ENCODE peak calls at places on chromosomes 16 and 17, in seven cellular contexts. One of them, this sample, is unnamed.

GRCh38 chr17:32104158-32104557 is 38.1 kb upstream of the RHOT1 start:
- DNase-seq in H1: peak
- DNase-seq in WTC11: no peak
- DNase-seq in GM12878: no peak
- DNase-seq in HepG2: no peak
- DNase-seq in K562: no peak
- DNase-seq in HEK293T: no peak
- DNase-seq in this sample: no peak

GRCh38 chr17:7330099-7331015 is 1.2 kb upstream of the NEURL4 start:
- DNase-seq in GM12878: no peak
- DNase-seq in HepG2: peak
- DNase-seq in WTC11: peak
- DNase-seq in H1: peak
- DNase-seq in K562: peak
- DNase-seq in HEK293T: peak
- DNase-seq in this sample: peak

GRCh38 chr17:44779211-44780025 is 20.6 kb downstream of the ADAM11 start:
- DNase-seq in GM12878: peak
- DNase-seq in WTC11: peak
- DNase-seq in H1: peak
- DNase-seq in HEK293T: peak
- DNase-seq in K562: peak
- DNase-seq in HepG2: peak
- DNase-seq in this sample: peak

GRCh38 chr16:72666267-72666666 is 381.7 kb downstream of the ZFHX3 start:
- DNase-seq in K562: no peak
- DNase-seq in HEK293T: no peak
- DNase-seq in WTC11: no peak
- DNase-seq in GM12878: no peak
- DNase-seq in HepG2: no peak
- DNase-seq in H1: no peak
- DNase-seq in this sample: no peak

GRCh38 chr17:68800731-68801130 is 154.5 kb downstream of the ABCA8 start:
- DNase-seq in H1: no peak
- DNase-seq in HepG2: no peak
- DNase-seq in WTC11: no peak
- DNase-seq in K562: no peak
- DNase-seq in HEK293T: no peak
- DNase-seq in GM12878: no peak
- DNase-seq in this sample: no peak

GRCh38 chr17:19996086-19996485 is 13.1 kb upstream of the SPECC1 start:
- DNase-seq in HEK293T: no peak
- DNase-seq in WTC11: no peak
- DNase-seq in K562: no peak
- DNase-seq in HepG2: no peak
- DNase-seq in GM12878: no peak
- DNase-seq in H1: no peak
- DNase-seq in this sample: no peak

GRCh38 chr16:80012586-80012985 is 412.0 kb upstream of the MAF start:
- DNase-seq in HEK293T: no peak
- DNase-seq in WTC11: no peak
- DNase-seq in HepG2: no peak
- DNase-seq in H1: no peak
- DNase-seq in K562: no peak
- DNase-seq in GM12878: no peak
- DNase-seq in this sample: no peak

GRCh38 chr17:65629234-65629690 is 67.8 kb upstream of the AXIN2 start:
- DNase-seq in K562: no peak
- DNase-seq in GM12878: no peak
- DNase-seq in HEK293T: no peak
- DNase-seq in H1: no peak
- DNase-seq in HepG2: no peak
- DNase-seq in WTC11: peak
- DNase-seq in this sample: no peak

GRCh38 chr17:75501378-75502071 is 13.8 kb downstream of the CASKIN2 start:
- DNase-seq in H1: no peak
- DNase-seq in GM12878: no peak
- DNase-seq in HEK293T: no peak
- DNase-seq in K562: no peak
- DNase-seq in HepG2: no peak
- DNase-seq in WTC11: no peak
- DNase-seq in this sample: no peak

GRCh38 chr17:16934836-16935235 is 37.1 kb downstream of the TNFRSF13B start:
- DNase-seq in HepG2: no peak
- DNase-seq in H1: no peak
- DNase-seq in GM12878: no peak
- DNase-seq in WTC11: peak
- DNase-seq in K562: no peak
- DNase-seq in HEK293T: no peak
- DNase-seq in this sample: no peak

GRCh38 chr16:17437142-17437720 is 33.5 kb downstream of the XYLT1 start:
- DNase-seq in WTC11: no peak
- DNase-seq in K562: no peak
- DNase-seq in HEK293T: no peak
- DNase-seq in GM12878: no peak
- DNase-seq in HepG2: no peak
- DNase-seq in H1: no peak
- DNase-seq in this sample: no peak

GRCh38 chr17:15966183-15966878 is 21.4 kb downstream of the ADORA2B start:
- DNase-seq in K562: no peak
- DNase-seq in WTC11: peak
- DNase-seq in H1: peak
- DNase-seq in HEK293T: no peak
- DNase-seq in HepG2: peak
- DNase-seq in GM12878: no peak
- DNase-seq in this sample: no peak

GRCh38 chr17:2177235-2177811 is 122.4 kb downstream of the HIC1 start:
- DNase-seq in HEK293T: no peak
- DNase-seq in GM12878: no peak
- DNase-seq in H1: no peak
- DNase-seq in HepG2: peak
- DNase-seq in K562: no peak
- DNase-seq in WTC11: no peak
- DNase-seq in this sample: no peak

GRCh38 chr16:48999508-48999907 is 282.1 kb downstream of the CBLN1 start:
- DNase-seq in GM12878: no peak
- DNase-seq in WTC11: no peak
- DNase-seq in HEK293T: no peak
- DNase-seq in HepG2: no peak
- DNase-seq in K562: no peak
- DNase-seq in H1: no peak
- DNase-seq in this sample: no peak

GRCh38 chr16:52680993-52681392 is 134.1 kb upstream of the TOX3 start:
- DNase-seq in GM12878: no peak
- DNase-seq in H1: no peak
- DNase-seq in WTC11: no peak
- DNase-seq in K562: no peak
- DNase-seq in HepG2: no peak
- DNase-seq in HEK293T: no peak
- DNase-seq in this sample: no peak

GRCh38 chr17:50630524-50631194 is 4.0 kb upstream of the ABCC3 start:
- DNase-seq in GM12878: no peak
- DNase-seq in H1: peak
- DNase-seq in HEK293T: peak
- DNase-seq in WTC11: peak
- DNase-seq in K562: peak
- DNase-seq in HepG2: peak
- DNase-seq in this sample: peak

GRCh38 chr17:7021993-7022778 is 664 bp upstream of the BCL6B start:
- DNase-seq in K562: peak
- DNase-seq in H1: peak
- DNase-seq in GM12878: no peak
- DNase-seq in WTC11: peak
- DNase-seq in HepG2: no peak
- DNase-seq in HEK293T: peak
- DNase-seq in this sample: no peak

GRCh38 chr16:53048139-53048915 is 4.4 kb downstream of the CHD9NB start:
- DNase-seq in H1: no peak
- DNase-seq in HEK293T: no peak
- DNase-seq in K562: no peak
- DNase-seq in WTC11: no peak
- DNase-seq in HepG2: peak
- DNase-seq in GM12878: no peak
- DNase-seq in this sample: no peak

GRCh38 chr17:74177018-74177450 is 26.4 kb upstream of the RPL38 start:
- DNase-seq in HepG2: no peak
- DNase-seq in H1: no peak
- DNase-seq in K562: no peak
- DNase-seq in HEK293T: no peak
- DNase-seq in GM12878: no peak
- DNase-seq in WTC11: no peak
- DNase-seq in this sample: no peak

GRCh38 chr17:41037853-41038350 is 3.2 kb upstream of the KRTAP1-3 start:
- DNase-seq in HEK293T: no peak
- DNase-seq in WTC11: no peak
- DNase-seq in GM12878: no peak
- DNase-seq in H1: no peak
- DNase-seq in K562: no peak
- DNase-seq in HepG2: no peak
- DNase-seq in this sample: no peak

GRCh38 chr16:79751785-79752184 is 151.2 kb upstream of the MAF start:
- DNase-seq in GM12878: no peak
- DNase-seq in WTC11: no peak
- DNase-seq in HepG2: no peak
- DNase-seq in HEK293T: no peak
- DNase-seq in H1: no peak
- DNase-seq in K562: no peak
- DNase-seq in this sample: no peak

GRCh38 chr16:67761924-67762323 is 42.8 kb upstream of the GFOD2 start:
- DNase-seq in HEK293T: no peak
- DNase-seq in K562: no peak
- DNase-seq in GM12878: no peak
- DNase-seq in HepG2: no peak
- DNase-seq in WTC11: no peak
- DNase-seq in H1: no peak
- DNase-seq in this sample: no peak

GRCh38 chr16:89289428-89290395 is 72.2 kb downstream of the ZNF778 start:
- DNase-seq in K562: peak
- DNase-seq in HEK293T: peak
- DNase-seq in WTC11: peak
- DNase-seq in H1: peak
- DNase-seq in GM12878: no peak
- DNase-seq in HepG2: peak
- DNase-seq in this sample: peak

DNA sequence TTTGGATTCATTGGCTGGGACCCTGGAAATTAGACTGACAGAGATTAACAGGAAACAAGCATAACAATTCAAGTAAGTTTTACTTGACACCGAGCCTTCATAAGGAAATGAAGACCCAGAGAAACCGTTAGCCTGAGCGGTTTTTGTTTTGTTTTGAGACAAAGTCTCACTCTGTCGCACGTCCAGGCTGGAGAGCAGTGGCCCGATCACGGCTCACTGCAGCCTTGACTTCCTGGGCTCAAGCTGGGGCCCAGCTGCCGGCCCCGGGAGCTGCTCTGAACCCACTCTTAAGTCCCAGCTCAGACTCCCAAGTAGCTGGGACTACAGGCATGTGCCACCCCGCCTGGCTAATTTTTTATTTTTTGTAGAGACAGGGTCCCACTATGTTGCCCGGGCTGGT is 321.3 kb downstream of the SEC14L1 start:
- DNase-seq in GM12878: peak
- DNase-seq in WTC11: no peak
- DNase-seq in H1: no peak
- DNase-seq in HepG2: no peak
- DNase-seq in HEK293T: no peak
- DNase-seq in K562: no peak
- DNase-seq in this sample: no peak
- TF ChIP-seq SP1 in GM12878: no peak
- TF ChIP-seq SP1 in WTC11: no peak
- TF ChIP-seq SP1 in H1: no peak
- TF ChIP-seq SP1 in HepG2: no peak
- TF ChIP-seq SP1 in HEK293T: no peak
- TF ChIP-seq SP1 in K562: no peak
- TF ChIP-seq SP1 in this sample: no peak

DNA sequence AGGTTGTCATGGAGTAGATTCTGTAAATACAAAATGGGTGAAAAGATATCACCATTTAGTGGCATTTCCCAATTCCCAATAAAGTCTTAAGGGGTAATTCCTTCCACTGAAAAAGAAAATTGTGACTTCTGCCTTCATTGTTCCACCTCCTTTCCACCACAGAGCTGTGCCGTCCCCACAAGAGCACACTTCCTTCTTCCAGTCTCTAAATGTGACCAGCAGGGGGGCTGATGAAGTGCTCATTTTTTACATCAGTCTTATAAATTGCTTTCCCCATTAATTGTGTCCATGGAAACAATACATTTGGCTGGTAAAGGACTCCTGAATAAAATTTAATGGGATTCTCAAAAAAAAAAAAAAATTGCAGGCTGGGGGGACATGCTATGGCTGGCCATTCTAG is 260.8 kb upstream of the PSMD7 start:
- DNase-seq in HepG2: peak
- DNase-seq in K562: peak
- DNase-seq in GM12878: no peak
- DNase-seq in WTC11: peak
- DNase-seq in H1: no peak
- DNase-seq in HEK293T: peak
- DNase-seq in this sample: peak
- TF ChIP-seq SP1 in HepG2: no peak
- TF ChIP-seq SP1 in K562: no peak
- TF ChIP-seq SP1 in GM12878: no peak
- TF ChIP-seq SP1 in WTC11: no peak
- TF ChIP-seq SP1 in H1: no peak
- TF ChIP-seq SP1 in HEK293T: no peak
- TF ChIP-seq SP1 in this sample: no peak

GRCh38 chr17:42378597-42379594 is 9.3 kb downstream of the STAT3 start:
- DNase-seq in GM12878: peak
- DNase-seq in H1: no peak
- DNase-seq in HEK293T: no peak
- DNase-seq in HepG2: no peak
- DNase-seq in K562: no peak
- DNase-seq in WTC11: no peak
- DNase-seq in this sample: no peak
- TF ChIP-seq SP1 in GM12878: no peak
- TF ChIP-seq SP1 in H1: no peak
- TF ChIP-seq SP1 in HEK293T: no peak
- TF ChIP-seq SP1 in HepG2: no peak
- TF ChIP-seq SP1 in K562: no peak
- TF ChIP-seq SP1 in WTC11: no peak
- TF ChIP-seq SP1 in this sample: no peak

DNA sequence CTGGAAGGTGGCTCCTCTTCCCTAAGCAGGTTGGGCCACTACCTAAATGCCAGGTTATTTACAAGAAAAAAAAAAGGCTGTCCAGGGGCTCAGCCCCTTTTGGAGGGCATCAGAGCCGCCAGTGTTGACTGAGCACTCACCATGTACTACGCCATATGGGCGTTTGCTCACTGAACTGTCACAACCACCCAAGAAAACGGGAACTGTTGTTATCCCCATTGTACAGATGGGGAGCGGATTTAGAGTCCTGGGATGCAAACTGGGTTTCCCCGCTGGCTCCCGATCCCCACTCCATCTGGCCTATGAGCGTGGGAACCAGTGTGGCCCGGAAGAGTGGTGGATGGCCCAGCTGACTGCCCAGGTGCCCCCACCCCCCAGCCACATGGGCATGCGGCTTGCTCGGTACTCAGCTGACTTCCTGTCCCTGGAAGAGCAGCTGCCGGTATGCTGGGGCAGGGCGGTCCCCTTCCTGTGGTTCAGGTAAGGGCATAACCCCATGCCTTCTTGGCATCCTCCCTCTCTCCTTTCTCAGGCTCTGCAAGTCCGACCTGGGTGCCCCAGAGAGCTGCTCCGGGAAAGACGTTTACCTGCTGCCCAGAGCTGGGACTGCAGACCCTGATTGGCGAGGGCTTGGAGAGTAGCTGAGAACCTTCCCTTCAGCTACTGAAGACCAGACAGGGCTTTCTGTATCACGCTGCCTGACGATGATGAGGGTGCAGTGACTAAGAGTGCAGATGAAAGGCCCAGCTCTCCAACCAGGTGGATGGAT is 16.3 kb downstream of the SOCS3 start:
- DNase-seq in GM12878: no peak
- DNase-seq in HepG2: no peak
- DNase-seq in WTC11: no peak
- DNase-seq in K562: no peak
- DNase-seq in HEK293T: no peak
- DNase-seq in H1: no peak
- DNase-seq in this sample: no peak
- TF ChIP-seq SP1 in GM12878: no peak
- TF ChIP-seq SP1 in HepG2: no peak
- TF ChIP-seq SP1 in WTC11: no peak
- TF ChIP-seq SP1 in K562: no peak
- TF ChIP-seq SP1 in HEK293T: no peak
- TF ChIP-seq SP1 in H1: no peak
- TF ChIP-seq SP1 in this sample: peak